ENCODE peak calls at places on chromosomes 6 and 20, in seven cellular contexts. I, V, A, O, F, H and Z are unnamed samples.

GRCh38 chr20:58075980-58076749 is 152.3 kb downstream of the ANKRD60 start:
- DNase-seq in I (no peak), V (no peak), A (no peak), O (no peak), F (no peak), H (no peak), Z (no peak)

GRCh38 chr6:158853072-158853871 is 34.1 kb upstream of the EZR start:
- DNase-seq in I (peak; percentile 82), V (peak; percentile 98), A (no peak), O (peak; percentile 46), F (peak; percentile 83), H (peak; percentile 90), Z (peak; percentile 57)

GRCh38 chr6:127956260-127956888 is 55.5 kb upstream of the THEMIS start:
- DNase-seq in I (no peak), V (peak; percentile 64), A (no peak), O (no peak), F (no peak), H (no peak), Z (no peak)

GRCh38 chr6:128598561-128598960 is 78.2 kb upstream of the PTPRK start:
- DNase-seq in I (no peak), V (peak; percentile 6), A (no peak), O (no peak), F (no peak), H (no peak), Z (no peak)

GRCh38 chr20:45993197-45993951 is 15.3 kb upstream of the MMP9 start:
- DNase-seq in I (no peak), V (peak; percentile 87), A (no peak), O (no peak), F (no peak), H (no peak), Z (no peak)

GRCh38 chr6:71107935-71108420 is 151.1 kb upstream of the B3GAT2 start:
- DNase-seq in I (no peak), V (peak; percentile 72), A (no peak), O (no peak), F (no peak), H (no peak), Z (no peak)

GRCh38 chr6:147053311-147053921 is 150.8 kb upstream of the STXBP5 start:
- DNase-seq in I (no peak), V (no peak), A (no peak), O (no peak), F (no peak), H (no peak), Z (no peak)

GRCh38 chr6:43627008-43627825 is 1.8 kb downstream of the GTPBP2 start:
- DNase-seq in I (no peak), V (peak; percentile 99), A (no peak), O (no peak), F (no peak), H (peak; percentile 28), Z (peak; percentile 79)

GRCh38 chr20:19886666-19887288 is 128.7 kb downstream of the RIN2 start:
- DNase-seq in I (no peak), V (peak; percentile 47), A (no peak), O (no peak), F (no peak), H (no peak), Z (no peak)

GRCh38 chr6:32086661-32087573 is 22.2 kb downstream of the TNXB start:
- DNase-seq in I (no peak), V (peak; percentile 85), A (no peak), O (no peak), F (peak; percentile 74), H (peak; percentile 20), Z (peak; percentile 42)